ENCODE peak calls at places on chromosomes 2 and 18, in five cellular contexts. W, N, C, U and L are unnamed samples.

GRCh38 chr2:155256803-155257202 is 558.3 kb downstream of the KCNJ3 start:
- DNase-seq in C (no peak), U (no peak), N (no peak), W (no peak), L (no peak)

GRCh38 chr18:49161627-49162026 is 210.9 kb upstream of the SMAD7 start:
- DNase-seq in N (no peak), U (peak; percentile 18), C (no peak), W (peak; percentile 57), L (no peak)

GRCh38 chr2:22355816-22356433 is 1029.1 kb upstream of the KLHL29 start:
- DNase-seq in U (no peak), N (no peak), W (peak; percentile 43), C (peak; percentile 52), L (peak; percentile 69)

GRCh38 chr2:10144771-10145518 is 22.4 kb downstream of the RRM2 start:
- DNase-seq in W (no peak), C (no peak), N (no peak), U (no peak), L (no peak)

GRCh38 chr2:158115202-158115783 is 13.6 kb downstream of the UPP2 start:
- DNase-seq in U (no peak), N (no peak), W (no peak), C (no peak), L (no peak)

GRCh38 chr2:156192468-156192867 is 140.1 kb downstream of the NR4A2 start:
- DNase-seq in C (no peak), U (no peak), W (no peak), N (no peak), L (no peak)

GRCh38 chr2:216922170-216922780 is 62.4 kb upstream of the TNP1 start:
- DNase-seq in W (no peak), N (no peak), C (no peak), U (no peak), L (no peak)

GRCh38 chr2:11080253-11081115 is 74.8 kb upstream of the SLC66A3 start:
- DNase-seq in C (no peak), U (no peak), W (no peak), N (no peak), L (peak; percentile 64)

GRCh38 chr2:238694136-238694755 is 153.6 kb upstream of the TWIST2 start:
- DNase-seq in C (no peak), U (no peak), N (no peak), W (no peak), L (no peak)

GRCh38 chr2:133362061-133362476 is 206.2 kb downstream of the NCKAP5 start:
- DNase-seq in N (no peak), U (no peak), C (no peak), W (no peak), L (no peak)

GRCh38 chr2:240511351-240512108 is 46.3 kb downstream of the ANKMY1 start:
- DNase-seq in N (no peak), C (no peak), U (no peak), W (no peak), L (peak; percentile 70)

GRCh38 chr18:54515149-54515548 is 75.9 kb upstream of the DYNAP start:
- DNase-seq in W (no peak), C (no peak), U (no peak), N (no peak), L (no peak)

GRCh38 chr2:67209107-67209506 is 188.0 kb upstream of the ETAA1 start:
- DNase-seq in U (no peak), W (no peak), N (no peak), C (no peak), L (no peak)

GRCh38 chr18:28175930-28176673 is 828 bp downstream of the CDH2 start:
- DNase-seq in U (no peak), N (no peak), W (peak; percentile 35), C (no peak), L (no peak)

GRCh38 chr18:46946656-46947282 is 29.4 kb downstream of the KATNAL2 start:
- DNase-seq in C (peak; percentile 85), W (peak; percentile 79), N (peak; percentile 24), U (no peak), L (peak; percentile 88)

GRCh38 chr18:13804305-13804704 is 19.6 kb upstream of the MC5R start:
- DNase-seq in U (no peak), C (no peak), N (no peak), W (no peak), L (no peak)

GRCh38 chr2:25512707-25513106 is 160.7 kb downstream of the DTNB start:
- DNase-seq in W (no peak), C (no peak), N (no peak), U (no peak), L (no peak)

GRCh38 chr2:47360937-47361336 is 42.0 kb upstream of the MSH2 start:
- DNase-seq in N (no peak), C (no peak), U (no peak), W (no peak), L (no peak)

GRCh38 chr2:10269291-10269690 is 33.4 kb upstream of the HPCAL1 start:
- DNase-seq in W (no peak), U (no peak), C (no peak), N (no peak), L (no peak)

GRCh38 chr2:48471048-48471474 is 58.9 kb upstream of the STON1 start:
- DNase-seq in W (no peak), C (no peak), N (no peak), U (no peak), L (no peak)

GRCh38 chr18:28439870-28440269 is 262.9 kb upstream of the CDH2 start:
- DNase-seq in W (no peak), N (no peak), C (no peak), U (no peak), L (no peak)

GRCh38 chr18:62450175-62450545 is 72.7 kb upstream of the ZCCHC2 start:
- DNase-seq in C (no peak), N (no peak), W (no peak), U (no peak), L (no peak)

GRCh38 chr2:177325554-177325953 is 61.0 kb upstream of the NFE2L2 start:
- DNase-seq in U (no peak), N (no peak), W (no peak), C (no peak), L (no peak)

GRCh38 chr2:38147333-38148121 is 71.6 kb upstream of the CYP1B1 start:
- DNase-seq in U (no peak), C (no peak), W (no peak), N (no peak), L (no peak)

GRCh38 chr2:129377078-129377469 is 602.4 kb upstream of the RAB6C start:
- DNase-seq in U (no peak), C (no peak), N (no peak), W (no peak), L (no peak)

GRCh38 chr2:236691799-236692167 is 122.2 kb downstream of the ACKR3 start:
- DNase-seq in C (no peak), N (no peak), W (no peak), U (no peak), L (no peak)

GRCh38 chr18:62437520-62438329 is 85.1 kb upstream of the ZCCHC2 start:
- DNase-seq in W (no peak), N (no peak), U (no peak), C (peak; percentile 80), L (no peak)

GRCh38 chr2:36633470-36634092 is 35.6 kb upstream of the FEZ2 start:
- DNase-seq in C (no peak), W (no peak), U (no peak), N (no peak), L (no peak)